ENCODE peak calls at places on chromosomes 11 and 22, in six cellular contexts. M, D, N, W, R and U are unnamed samples.

GRCh38 chr11:133968300-133968699 is 11.5 kb upstream of the IGSF9B start:
- DNase-seq in M (no peak), N (no peak), D (no peak), R (no peak), W (no peak), U (no peak)

GRCh38 chr22:31241936-31242335 is 29.8 kb downstream of the LIMK2 start:
- DNase-seq in R (no peak), N (no peak), D (no peak), M (peak), W (no peak), U (no peak)

GRCh38 chr11:102226702-102227101 is 90.6 kb upstream of the BIRC3 start:
- DNase-seq in R (no peak), N (peak), M (peak), D (no peak), W (no peak), U (no peak)

GRCh38 chr22:40224702-40225101 is 47.0 kb downstream of the TNRC6B start:
- DNase-seq in R (peak), W (no peak), D (no peak), N (no peak), M (no peak), U (no peak)

GRCh38 chr11:47007579-47007978 is 71.0 kb downstream of the CSTPP1 start:
- DNase-seq in N (no peak), R (no peak), M (peak), D (no peak), W (no peak), U (no peak)

GRCh38 chr11:130872961-130873360 is 43.3 kb downstream of the SNX19 start:
- DNase-seq in N (peak), R (no peak), D (no peak), M (peak), W (no peak), U (no peak)

GRCh38 chr22:19042285-19043110 is 79.7 kb downstream of the DGCR2 start:
- DNase-seq in D (no peak), M (no peak), N (no peak), W (no peak), R (no peak), U (no peak)

GRCh38 chr11:114340311-114341131 is 44.3 kb downstream of the NNMT start:
- DNase-seq in R (no peak), N (peak), W (no peak), M (peak), D (peak), U (peak)

GRCh38 chr11:34870548-34871209 is 45.5 kb downstream of the APIP start:
- DNase-seq in R (no peak), W (no peak), N (no peak), M (no peak), D (no peak), U (no peak)

GRCh38 chr11:68531129-68531693 is 70.7 kb downstream of the PPP6R3 start:
- DNase-seq in M (no peak), D (no peak), R (no peak), N (no peak), W (no peak), U (no peak)

GRCh38 chr11:13333456-13333957 is 55.9 kb downstream of the BMAL1 start:
- DNase-seq in M (no peak), D (no peak), R (no peak), W (no peak), N (no peak), U (peak)

GRCh38 chr22:45125198-45125597 is 38.5 kb upstream of the NUP50 start:
- DNase-seq in R (no peak), W (peak), D (no peak), M (peak), N (peak), U (no peak)

GRCh38 chr11:132367293-132367692 is 996.9 kb downstream of the NTM start:
- DNase-seq in D (no peak), W (no peak), M (no peak), R (no peak), N (no peak), U (no peak)

GRCh38 chr11:73236879-73237278 is 18.8 kb downstream of the P2RY2 start:
- DNase-seq in R (no peak), W (no peak), M (peak), N (no peak), D (peak), U (peak)

GRCh38 chr11:133778161-133778560 is 67.2 kb downstream of the SPATA19 start:
- DNase-seq in D (no peak), W (no peak), R (no peak), N (no peak), M (no peak), U (no peak)

GRCh38 chr11:83174008-83174407 is 17.1 kb downstream of the PCF11 start:
- DNase-seq in N (no peak), D (no peak), W (no peak), M (no peak), R (no peak), U (no peak)

GRCh38 chr22:17137861-17138425 is 16.8 kb upstream of the TMEM121B start:
- DNase-seq in N (no peak), D (no peak), W (no peak), R (no peak), M (no peak), U (no peak)

GRCh38 chr11:117229931-117230285 is 2.0 kb downstream of the PCSK7 start:
- DNase-seq in N (no peak), W (no peak), M (no peak), R (peak), D (no peak), U (no peak)

GRCh38 chr11:125201525-125202121 is 37.1 kb downstream of the PKNOX2 start:
- DNase-seq in R (no peak), W (no peak), N (no peak), D (no peak), M (peak), U (no peak)

GRCh38 chr11:128726464-128727139 is 32.7 kb downstream of the FLI1 start:
- DNase-seq in R (peak), N (no peak), W (no peak), M (no peak), D (no peak), U (no peak)

GRCh38 chr22:17087176-17088131 is 2.7 kb downstream of the IL17RA start:
- DNase-seq in R (peak), N (peak), D (no peak), W (no peak), M (peak), U (peak)

GRCh38 chr22:43783777-43784176 is 28.3 kb downstream of the EFCAB6 start:
- DNase-seq in R (no peak), W (no peak), M (peak), D (no peak), N (no peak), U (no peak)

GRCh38 chr11:123174196-123175183 is 20.6 kb downstream of the CLMP start:
- DNase-seq in R (no peak), D (no peak), M (peak), W (peak), N (peak), U (no peak)

GRCh38 chr22:23984430-23984829 is 4.5 kb downstream of the GSTT2 start:
- DNase-seq in D (no peak), W (no peak), M (peak), R (no peak), N (no peak), U (no peak)

GRCh38 chr11:112797653-112798293 is 163.4 kb upstream of the NCAM1 start:
- DNase-seq in N (no peak), D (no peak), W (no peak), R (no peak), M (peak), U (no peak)

GRCh38 chr22:19844423-19845368 is 10.0 kb downstream of the GNB1L start:
- DNase-seq in M (peak), N (no peak), W (no peak), D (no peak), R (no peak), U (peak)

GRCh38 chr22:31977939-31978338 is 33.6 kb downstream of the YWHAH start:
- DNase-seq in M (no peak), R (no peak), W (no peak), N (no peak), D (no peak), U (no peak)

GRCh38 chr11:1831338-1832180 is 3.2 kb upstream of the SYT8 start:
- DNase-seq in R (no peak), W (no peak), N (no peak), D (no peak), M (no peak), U (no peak)
- TF ChIP-seq CTCF in R (no peak), W (no peak), N (no peak), D (no peak), M (no peak), U (no peak)

GRCh38 chr22:38270091-38270972 is 2.5 kb downstream of the TMEM184B start:
- DNase-seq in D (no peak), W (no peak), M (no peak), R (no peak), N (no peak), U (no peak)

GRCh38 chr22:38271927-38272372 is 860 bp downstream of the TMEM184B start:
- DNase-seq in R (no peak), D (no peak), W (no peak), N (no peak), M (no peak), U (peak)

GRCh38 chr22:38269466-38269865 is 3.3 kb downstream of the TMEM184B start:
- DNase-seq in W (no peak), N (no peak), M (no peak), R (no peak), D (no peak), U (no peak)

GRCh38 chr22:38272373-38273134 is at the start of gene TMEM184B:
- DNase-seq in R (peak), D (peak), N (no peak), M (peak), W (no peak), U (peak)

DNA sequence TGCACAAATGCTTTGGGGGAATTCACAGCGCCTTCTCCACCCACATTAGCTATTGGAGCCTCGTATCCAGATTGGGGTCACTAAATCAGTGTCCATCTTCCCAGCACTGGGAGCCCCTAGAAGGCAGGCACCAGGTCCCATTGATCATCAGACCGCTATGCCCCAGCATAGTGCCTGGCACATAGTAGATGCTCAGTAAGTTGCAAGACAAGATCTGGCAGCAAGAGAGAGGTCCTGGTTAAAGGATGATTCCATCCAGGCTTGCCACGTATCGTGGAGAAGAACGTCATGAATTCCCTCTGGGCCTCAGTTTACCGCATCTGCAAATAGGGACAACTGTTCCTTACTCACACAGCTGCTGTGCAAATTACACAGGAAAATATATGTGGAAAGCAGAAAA is 1.7 kb downstream of the TMEM184B start:
- DNase-seq in R (no peak), W (no peak), D (no peak), N (no peak), M (no peak), U (no peak)
- H3K4me3 ChIP-seq in R (no peak), W (no peak), D (no peak), N (peak), M (no peak), U (no peak)

GRCh38 chr11:72228229-72228843 is 3.8 kb downstream of the INPPL1 start:
- DNase-seq in R (no peak), M (no peak), N (no peak), D (no peak), W (no peak), U (no peak)
- TF ChIP-seq CTCF in R (no peak), M (peak), N (no peak), D (no peak), W (no peak), U (no peak)

DNA sequence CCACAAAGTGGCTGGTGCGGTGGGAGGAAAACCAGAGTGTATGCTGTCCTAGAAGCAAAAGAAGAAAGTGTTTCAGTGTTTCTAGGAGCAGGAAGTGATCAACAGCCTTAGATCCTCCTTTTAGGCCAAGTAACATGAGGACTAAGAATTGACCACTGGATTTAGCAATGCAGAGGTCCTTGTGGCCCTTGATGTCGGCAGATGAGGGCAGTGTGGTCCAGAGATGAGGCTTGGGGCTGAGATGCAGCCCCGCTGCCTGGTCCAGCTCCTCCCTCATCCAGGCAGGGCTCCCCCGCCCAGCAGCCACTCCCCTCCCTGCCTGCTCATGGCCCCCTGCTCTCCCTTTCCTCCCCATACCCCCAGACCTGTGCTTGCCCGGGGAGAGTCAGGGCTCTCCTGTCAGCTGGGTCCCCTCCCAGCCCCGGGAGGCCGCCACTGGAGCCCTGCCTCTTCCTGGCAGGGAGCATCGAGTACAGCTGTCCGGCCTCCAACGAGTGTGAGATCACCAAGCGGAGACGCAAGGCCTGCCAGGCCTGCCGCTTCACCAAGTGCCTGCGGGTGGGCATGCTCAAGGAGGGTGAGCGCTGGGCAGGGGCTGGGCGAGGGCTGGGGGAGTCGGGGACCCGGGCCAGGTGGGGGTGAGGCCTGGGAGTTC is 3.7 kb downstream of the TRMT112 start:
- DNase-seq in M (peak), R (no peak), W (no peak), D (no peak), N (no peak), U (peak)
- H3K4me3 ChIP-seq in M (no peak), R (no peak), W (no peak), D (no peak), N (no peak), U (no peak)

DNA sequence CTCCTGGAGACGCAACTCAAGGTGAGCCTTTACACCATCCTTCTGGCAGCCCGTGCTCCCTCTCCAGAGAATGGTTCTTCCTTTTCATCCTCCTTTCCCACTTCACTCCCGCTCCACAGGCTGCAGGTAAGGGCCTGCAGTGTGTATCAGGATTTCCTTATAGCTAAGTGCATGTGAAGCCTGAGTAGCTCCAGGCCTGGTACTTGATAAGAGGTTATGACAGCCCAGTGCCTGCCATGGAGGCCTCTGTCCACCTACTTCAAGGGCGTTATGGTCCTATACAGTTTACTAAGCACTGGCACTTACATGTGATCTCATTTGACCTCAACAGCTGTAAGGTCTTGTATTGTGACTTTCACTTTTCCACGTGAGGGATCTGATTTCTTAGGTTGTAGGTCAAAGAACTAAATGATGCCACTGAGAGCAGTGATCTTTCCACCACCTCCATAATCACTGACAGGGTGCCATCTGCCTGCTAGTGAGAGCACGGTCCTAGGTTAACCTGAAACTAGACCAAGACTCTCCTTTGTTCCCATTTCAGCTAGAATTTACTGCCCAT is 18.1 kb downstream of the SSH3 start:
- DNase-seq in W (no peak), N (no peak), R (no peak), M (no peak), D (no peak), U (no peak)
- TF ChIP-seq CTCF in W (no peak), N (no peak), R (no peak), M (no peak), D (no peak), U (no peak)